ENCODE peak calls at places on chromosome 11, in four cellular contexts. E, H, G and S are unnamed samples.

GRCh38 chr11:64566042-64566914 is 24.7 kb upstream of the SLC22A12 start:
- DNase-seq in E (peak), H (no peak), G (peak), S (no peak)

GRCh38 chr11:64933935-64934693 is 1.6 kb downstream of the GPHA2 start:
- DNase-seq in E (no peak), H (no peak), G (no peak), S (peak)

GRCh38 chr11:35390737-35391682 is 28.3 kb downstream of the SLC1A2 start:
- DNase-seq in E (no peak), H (no peak), G (no peak), S (peak)

GRCh38 chr11:3052109-3052479 is 5.1 kb downstream of the CARS1 start:
- DNase-seq in E (peak), H (no peak), G (no peak), S (no peak)

GRCh38 chr11:24624432-24624831 is 127.6 kb downstream of the LUZP2 start:
- DNase-seq in E (no peak), H (no peak), G (no peak), S (no peak)

GRCh38 chr11:71198141-71198822 is 54.1 kb downstream of the SHANK2 start:
- DNase-seq in E (no peak), H (no peak), G (no peak), S (no peak)

GRCh38 chr11:2156416-2157182 is 4.4 kb downstream of the INS start:
- DNase-seq in E (peak), H (peak), G (peak), S (peak)

GRCh38 chr11:95134491-95134890 is 44.8 kb downstream of the ENDOD1 start:
- DNase-seq in E (no peak), H (peak), G (no peak), S (no peak)

GRCh38 chr11:93577291-93577690 is 34.1 kb upstream of the SMCO4 start:
- DNase-seq in E (no peak), H (no peak), G (no peak), S (no peak)

GRCh38 chr11:9982127-9982795 is 311.8 kb downstream of the SBF2 start:
- DNase-seq in E (no peak), H (peak), G (no peak), S (no peak)

GRCh38 chr11:125688066-125688465 is 7.4 kb upstream of the ACRV1 start:
- DNase-seq in E (no peak), H (no peak), G (no peak), S (no peak)